ENCODE peak calls at places on chromosomes 3 and 15, in six cellular contexts. One of them, this sample, is unnamed.

GRCh38 chr3:63613561-63613960 is 38.9 kb upstream of the SNTN start:
- DNase-seq in cardiac muscle cell: no peak
- DNase-seq in GM23248: peak; percentile 83
- DNase-seq in LNCaP clone FGC: no peak
- DNase-seq in neuronal stem cell: no peak
- DNase-seq in epithelial cell of proximal tubule: no peak
- DNase-seq in this sample: no peak

GRCh38 chr15:76274821-76275220 is 36.4 kb downstream of the ETFA start:
- DNase-seq in cardiac muscle cell: no peak
- DNase-seq in GM23248: no peak
- DNase-seq in LNCaP clone FGC: no peak
- DNase-seq in neuronal stem cell: no peak
- DNase-seq in epithelial cell of proximal tubule: no peak
- DNase-seq in this sample: no peak

GRCh38 chr3:96266395-96267187 is 547.8 kb upstream of the EPHA6 start:
- DNase-seq in cardiac muscle cell: peak; percentile 49
- DNase-seq in GM23248: no peak
- DNase-seq in LNCaP clone FGC: no peak
- DNase-seq in neuronal stem cell: no peak
- DNase-seq in epithelial cell of proximal tubule: no peak
- DNase-seq in this sample: peak; percentile 56

GRCh38 chr3:188729422-188729821 is 442.3 kb upstream of the TPRG1 start:
- DNase-seq in cardiac muscle cell: no peak
- DNase-seq in GM23248: no peak
- DNase-seq in LNCaP clone FGC: no peak
- DNase-seq in neuronal stem cell: no peak
- DNase-seq in epithelial cell of proximal tubule: no peak
- DNase-seq in this sample: no peak

GRCh38 chr3:157785071-157785826 is 282.0 kb upstream of the VEPH1 start:
- DNase-seq in cardiac muscle cell: no peak
- DNase-seq in GM23248: peak; percentile 95
- DNase-seq in LNCaP clone FGC: no peak
- DNase-seq in neuronal stem cell: no peak
- DNase-seq in epithelial cell of proximal tubule: peak; percentile 48
- DNase-seq in this sample: peak; percentile 54

GRCh38 chr3:184562875-184563568 is 1.4 kb downstream of the EPHB3 start:
- DNase-seq in cardiac muscle cell: peak; percentile 74
- DNase-seq in GM23248: peak; percentile 71
- DNase-seq in LNCaP clone FGC: no peak
- DNase-seq in neuronal stem cell: no peak
- DNase-seq in epithelial cell of proximal tubule: no peak
- DNase-seq in this sample: peak; percentile 58

GRCh38 chr15:27036210-27036609 is 65.2 kb downstream of the GABRG3 start:
- DNase-seq in cardiac muscle cell: no peak
- DNase-seq in GM23248: no peak
- DNase-seq in LNCaP clone FGC: no peak
- DNase-seq in neuronal stem cell: no peak
- DNase-seq in epithelial cell of proximal tubule: no peak
- DNase-seq in this sample: no peak

GRCh38 chr15:92343869-92344643 is 49.6 kb upstream of the ST8SIA2 start:
- DNase-seq in cardiac muscle cell: no peak
- DNase-seq in GM23248: no peak
- DNase-seq in LNCaP clone FGC: no peak
- DNase-seq in neuronal stem cell: peak; percentile 38
- DNase-seq in epithelial cell of proximal tubule: no peak
- DNase-seq in this sample: no peak

GRCh38 chr3:173501941-173502489 is 104.5 kb downstream of the NLGN1 start:
- DNase-seq in cardiac muscle cell: no peak
- DNase-seq in GM23248: peak; percentile 57
- DNase-seq in LNCaP clone FGC: no peak
- DNase-seq in neuronal stem cell: no peak
- DNase-seq in epithelial cell of proximal tubule: no peak
- DNase-seq in this sample: no peak

GRCh38 chr3:30720586-30721313 is 114.3 kb downstream of the TGFBR2 start:
- DNase-seq in cardiac muscle cell: no peak
- DNase-seq in GM23248: peak; percentile 45
- DNase-seq in LNCaP clone FGC: peak; percentile 85
- DNase-seq in neuronal stem cell: no peak
- DNase-seq in epithelial cell of proximal tubule: peak; percentile 97
- DNase-seq in this sample: peak; percentile 37

GRCh38 chr3:45098315-45098714 is 47.9 kb downstream of the CDCP1 start:
- DNase-seq in cardiac muscle cell: no peak
- DNase-seq in GM23248: no peak
- DNase-seq in LNCaP clone FGC: no peak
- DNase-seq in neuronal stem cell: no peak
- DNase-seq in epithelial cell of proximal tubule: no peak
- DNase-seq in this sample: no peak

GRCh38 chr15:56821721-56822425 is 88.6 kb upstream of the ZNF280D start:
- DNase-seq in cardiac muscle cell: peak; percentile 70
- DNase-seq in GM23248: peak; percentile 74
- DNase-seq in LNCaP clone FGC: peak; percentile 31
- DNase-seq in neuronal stem cell: peak; percentile 14
- DNase-seq in epithelial cell of proximal tubule: no peak
- DNase-seq in this sample: peak; percentile 66

GRCh38 chr3:186930639-186931486 is 537 bp downstream of the ST6GAL1 start:
- DNase-seq in cardiac muscle cell: peak; percentile 84
- DNase-seq in GM23248: peak; percentile 40
- DNase-seq in LNCaP clone FGC: peak; percentile 8
- DNase-seq in neuronal stem cell: peak; percentile 63
- DNase-seq in epithelial cell of proximal tubule: no peak
- DNase-seq in this sample: peak; percentile 73

GRCh38 chr15:75661041-75661778 is 13.5 kb downstream of the SNX33 start:
- DNase-seq in cardiac muscle cell: no peak
- DNase-seq in GM23248: peak; percentile 98
- DNase-seq in LNCaP clone FGC: no peak
- DNase-seq in neuronal stem cell: no peak
- DNase-seq in epithelial cell of proximal tubule: no peak
- DNase-seq in this sample: peak; percentile 92

GRCh38 chr3:43997788-43998373 is 243.8 kb upstream of the TOPAZ1 start:
- DNase-seq in cardiac muscle cell: peak; percentile 19
- DNase-seq in GM23248: peak; percentile 23
- DNase-seq in LNCaP clone FGC: no peak
- DNase-seq in neuronal stem cell: no peak
- DNase-seq in epithelial cell of proximal tubule: no peak
- DNase-seq in this sample: no peak

GRCh38 chr3:43999920-44000319 is 241.8 kb upstream of the TOPAZ1 start:
- DNase-seq in cardiac muscle cell: no peak
- DNase-seq in GM23248: no peak
- DNase-seq in LNCaP clone FGC: no peak
- DNase-seq in neuronal stem cell: no peak
- DNase-seq in epithelial cell of proximal tubule: no peak
- DNase-seq in this sample: no peak

GRCh38 chr3:43996379-43997301 is 245.0 kb upstream of the TOPAZ1 start:
- DNase-seq in cardiac muscle cell: peak; percentile 69
- DNase-seq in GM23248: peak; percentile 58
- DNase-seq in LNCaP clone FGC: no peak
- DNase-seq in neuronal stem cell: peak; percentile 41
- DNase-seq in epithelial cell of proximal tubule: no peak
- DNase-seq in this sample: peak; percentile 74

GRCh38 chr3:43998841-43999805 is 242.6 kb upstream of the TOPAZ1 start:
- DNase-seq in cardiac muscle cell: peak; percentile 86
- DNase-seq in GM23248: peak; percentile 64
- DNase-seq in LNCaP clone FGC: no peak
- DNase-seq in neuronal stem cell: peak; percentile 56
- DNase-seq in epithelial cell of proximal tubule: no peak
- DNase-seq in this sample: peak; percentile 83

GRCh38 chr3:43998374-43998840 is 243.3 kb upstream of the TOPAZ1 start:
- DNase-seq in cardiac muscle cell: peak; percentile 28
- DNase-seq in GM23248: peak; percentile 36
- DNase-seq in LNCaP clone FGC: no peak
- DNase-seq in neuronal stem cell: no peak
- DNase-seq in epithelial cell of proximal tubule: no peak
- DNase-seq in this sample: peak; percentile 12
- H3K4me3 ChIP-seq in cardiac muscle cell: peak overlapping the region; percentile 41
- H3K4me3 ChIP-seq in GM23248: peak overlapping the region; percentile 65
- H3K4me3 ChIP-seq in LNCaP clone FGC: no peak overlapping the region
- H3K4me3 ChIP-seq in neuronal stem cell: peak overlapping the region; percentile 36
- H3K4me3 ChIP-seq in epithelial cell of proximal tubule: peak overlapping the region; percentile 81
- H3K4me3 ChIP-seq in this sample: peak overlapping the region; percentile 80

DNA sequence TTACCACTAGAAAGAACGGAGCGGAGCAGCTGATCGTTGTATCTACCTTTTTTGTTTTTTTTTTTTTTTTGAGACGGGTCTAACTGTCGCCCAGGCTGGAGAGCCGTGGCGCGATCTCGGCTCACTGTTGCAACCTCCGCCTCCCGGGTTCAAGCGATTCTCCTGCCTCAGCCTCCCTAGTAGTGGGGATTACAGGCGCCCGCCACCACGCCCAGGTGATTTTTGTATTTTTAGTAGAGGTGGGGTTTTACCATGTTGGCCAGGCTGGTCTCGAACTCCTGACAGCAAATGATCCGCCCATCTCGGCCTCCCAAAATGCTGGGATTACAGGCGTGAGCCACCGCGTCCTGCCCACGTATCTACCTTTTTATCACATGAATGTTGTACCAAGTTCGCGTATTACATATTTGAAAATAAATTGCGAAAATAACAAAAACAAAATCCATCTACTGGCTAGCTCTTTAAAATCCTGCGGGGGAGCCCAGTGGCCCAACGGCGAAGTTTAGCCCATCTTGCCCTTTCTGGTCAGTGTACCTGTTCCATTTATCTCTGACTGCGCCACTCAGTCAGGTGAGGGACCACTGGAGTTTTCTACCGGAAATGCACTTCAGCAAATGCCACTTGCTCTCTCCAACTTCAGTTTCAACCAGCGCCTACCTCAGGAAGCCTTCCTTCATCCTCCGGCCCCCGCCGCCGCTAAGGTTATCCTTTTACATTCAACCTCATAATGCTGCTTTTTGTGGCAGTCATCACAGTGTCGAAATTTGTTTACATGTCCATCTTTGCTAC is 1.2 kb upstream of the EIF3J start:
- DNase-seq in cardiac muscle cell: peak; percentile 46
- DNase-seq in GM23248: no peak
- DNase-seq in LNCaP clone FGC: no peak
- DNase-seq in neuronal stem cell: no peak
- DNase-seq in epithelial cell of proximal tubule: no peak
- DNase-seq in this sample: peak; percentile 64
- H3K4me3 ChIP-seq in cardiac muscle cell: peak overlapping the region; percentile 61
- H3K4me3 ChIP-seq in GM23248: peak overlapping the region; percentile 93
- H3K4me3 ChIP-seq in LNCaP clone FGC: peak overlapping the region; percentile 79
- H3K4me3 ChIP-seq in neuronal stem cell: peak overlapping the region; percentile 97
- H3K4me3 ChIP-seq in epithelial cell of proximal tubule: peak overlapping the region; percentile 82
- H3K4me3 ChIP-seq in this sample: peak overlapping the region; percentile 77

DNA sequence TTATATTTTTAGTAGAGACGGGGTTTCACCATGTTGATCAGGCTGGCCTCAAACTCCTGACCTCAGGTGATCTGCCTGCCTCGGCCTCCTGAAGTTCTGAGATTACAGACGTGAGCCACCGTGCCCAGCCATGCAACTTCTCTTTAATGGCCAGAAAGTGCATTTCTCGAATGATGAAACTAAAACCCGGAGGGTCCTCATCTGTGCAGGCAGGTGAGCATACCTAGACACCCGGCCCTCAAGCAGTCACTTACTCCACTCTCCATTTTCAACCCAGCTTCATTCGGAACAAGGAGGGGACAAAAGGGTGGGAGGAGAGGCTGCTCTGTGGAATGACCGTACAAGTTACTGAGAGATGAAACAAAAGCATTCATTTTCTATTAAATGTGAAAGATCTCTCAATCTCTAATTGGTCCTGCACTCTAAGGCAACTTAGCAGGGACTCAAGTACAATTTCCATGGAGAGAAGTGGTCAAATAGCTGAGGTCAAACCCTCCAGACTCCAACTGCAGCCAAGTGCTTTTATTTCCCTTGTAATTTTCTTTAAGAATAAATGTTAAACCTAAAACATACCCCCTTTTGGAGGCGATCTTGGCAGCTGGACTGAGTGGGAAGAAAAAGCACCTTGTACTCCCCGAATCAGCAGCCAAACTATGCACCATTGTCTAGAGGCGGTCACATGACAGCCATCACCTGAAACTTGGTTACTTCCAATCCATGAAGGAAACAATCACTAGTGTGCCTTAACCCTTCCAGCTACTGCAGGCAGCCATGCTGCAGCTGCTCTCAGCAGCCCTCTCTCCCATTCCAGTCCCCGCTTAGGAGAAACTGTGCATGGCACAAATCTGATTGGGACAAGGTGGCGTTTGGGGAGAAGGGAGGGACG is 62.2 kb downstream of the VGLL4 start:
- DNase-seq in cardiac muscle cell: no peak
- DNase-seq in GM23248: peak; percentile 16
- DNase-seq in LNCaP clone FGC: no peak
- DNase-seq in neuronal stem cell: no peak
- DNase-seq in epithelial cell of proximal tubule: no peak
- DNase-seq in this sample: no peak
- H3K4me3 ChIP-seq in cardiac muscle cell: peak overlapping the region; percentile 23
- H3K4me3 ChIP-seq in GM23248: peak overlapping the region; percentile 68
- H3K4me3 ChIP-seq in LNCaP clone FGC: peak overlapping the region; percentile 37
- H3K4me3 ChIP-seq in neuronal stem cell: peak overlapping the region; percentile 47
- H3K4me3 ChIP-seq in epithelial cell of proximal tubule: peak overlapping the region; percentile 58
- H3K4me3 ChIP-seq in this sample: peak overlapping the region; percentile 3

DNA sequence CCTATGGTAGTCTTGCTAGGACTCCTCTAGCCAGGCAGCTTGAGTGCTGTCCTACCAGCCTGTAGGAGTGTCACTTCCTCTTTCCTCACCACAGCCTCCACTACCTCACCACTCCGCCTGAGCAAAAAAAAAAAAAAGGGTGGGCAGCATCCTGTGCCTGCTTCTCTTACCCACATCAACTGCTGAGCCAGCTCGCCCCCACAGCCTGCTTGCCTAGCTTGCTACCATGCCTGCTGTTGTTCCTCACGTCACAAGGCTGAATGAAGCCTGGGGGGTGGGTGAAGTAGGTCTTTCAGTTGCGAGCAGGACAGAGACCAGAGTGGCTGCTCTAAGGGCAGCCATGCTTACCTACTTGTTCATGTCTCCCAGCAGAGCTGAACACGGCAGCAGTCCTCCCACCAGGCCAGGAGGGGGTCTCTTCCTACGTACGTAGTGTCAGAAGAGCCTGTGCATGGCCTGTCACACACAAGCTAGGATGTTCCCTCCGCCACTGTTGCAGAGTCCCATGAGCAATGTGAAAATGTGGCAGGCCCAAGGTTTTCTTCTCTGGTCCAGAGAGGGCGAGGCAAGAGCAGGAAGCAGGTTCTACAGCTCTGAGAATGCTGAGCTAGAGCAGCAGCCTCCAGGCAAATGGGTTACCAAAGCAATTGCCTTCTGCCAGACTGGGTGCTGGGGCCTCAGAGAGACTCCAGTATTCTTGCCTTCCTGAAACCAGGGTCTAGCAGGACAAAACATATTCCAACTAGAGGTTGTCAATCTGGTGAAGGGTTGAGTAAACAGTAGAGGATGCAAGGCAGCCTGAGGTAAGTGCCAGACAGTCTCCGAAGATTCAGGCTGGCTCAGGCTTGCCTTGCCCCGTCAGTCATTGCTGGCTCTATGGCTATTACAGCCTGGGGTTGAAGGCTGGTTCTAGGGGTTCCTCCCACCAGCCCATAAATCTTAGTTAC is 8.0 kb downstream of the PPM1M start:
- DNase-seq in cardiac muscle cell: no peak
- DNase-seq in GM23248: peak; percentile 53
- DNase-seq in LNCaP clone FGC: no peak
- DNase-seq in neuronal stem cell: no peak
- DNase-seq in epithelial cell of proximal tubule: no peak
- DNase-seq in this sample: peak; percentile 4
- H3K4me3 ChIP-seq in cardiac muscle cell: no peak overlapping the region
- H3K4me3 ChIP-seq in GM23248: no peak overlapping the region
- H3K4me3 ChIP-seq in LNCaP clone FGC: no peak overlapping the region
- H3K4me3 ChIP-seq in neuronal stem cell: no peak overlapping the region
- H3K4me3 ChIP-seq in epithelial cell of proximal tubule: no peak overlapping the region
- H3K4me3 ChIP-seq in this sample: no peak overlapping the region

GRCh38 chr15:80071652-80072051 is 12.2 kb downstream of the ZFAND6 start:
- DNase-seq in cardiac muscle cell: no peak
- DNase-seq in GM23248: no peak
- DNase-seq in LNCaP clone FGC: no peak
- DNase-seq in neuronal stem cell: no peak
- DNase-seq in epithelial cell of proximal tubule: no peak
- DNase-seq in this sample: no peak
- H3K4me3 ChIP-seq in cardiac muscle cell: peak overlapping the region; percentile 8
- H3K4me3 ChIP-seq in GM23248: peak overlapping the region; percentile 76
- H3K4me3 ChIP-seq in LNCaP clone FGC: peak overlapping the region; percentile 65
- H3K4me3 ChIP-seq in neuronal stem cell: no peak overlapping the region
- H3K4me3 ChIP-seq in epithelial cell of proximal tubule: peak overlapping the region; percentile 56
- H3K4me3 ChIP-seq in this sample: peak overlapping the region; percentile 13

GRCh38 chr3:72429589-72430362 is 418.5 kb downstream of the SHQ1 start:
- DNase-seq in cardiac muscle cell: no peak
- DNase-seq in GM23248: no peak
- DNase-seq in LNCaP clone FGC: no peak
- DNase-seq in neuronal stem cell: no peak
- DNase-seq in epithelial cell of proximal tubule: no peak
- DNase-seq in this sample: no peak
- H3K4me3 ChIP-seq in cardiac muscle cell: no peak overlapping the region
- H3K4me3 ChIP-seq in GM23248: no peak overlapping the region
- H3K4me3 ChIP-seq in LNCaP clone FGC: no peak overlapping the region
- H3K4me3 ChIP-seq in neuronal stem cell: no peak overlapping the region
- H3K4me3 ChIP-seq in epithelial cell of proximal tubule: no peak overlapping the region
- H3K4me3 ChIP-seq in this sample: no peak overlapping the region